ENCODE peak calls at places on chromosomes 13 and 19, in seven cellular contexts. Z, F, T, W, E, S and I are unnamed samples.
A peak's percentile ranks its signal among the peaks of the same experiment; 100 is the strongest.

GRCh38 chr13:59182241-59182640 is 981.5 kb downstream of the DIAPH3 start:
- DNase-seq in Z (no peak), F (no peak), E (no peak), S (no peak), W (no peak), T (no peak), I (no peak)

GRCh38 chr19:12884627-12884925 is 2.4 kb downstream of the KLF1 start:
- DNase-seq in F (no peak), T (no peak), Z (no peak), E (no peak), S (no peak), W (no peak), I (no peak)

GRCh38 chr19:1365964-1366695 is 17.6 kb upstream of the NDUFS7 start:
- DNase-seq in Z (no peak), F (no peak), E (no peak), W (no peak), S (no peak), T (no peak), I (no peak)

GRCh38 chr19:2097330-2098327 is 914 bp downstream of the IZUMO4 start:
- DNase-seq in S (peak; percentile 57), Z (no peak), T (no peak), F (no peak), W (no peak), E (no peak), I (no peak)

GRCh38 chr19:5200844-5201243 is 139.8 kb downstream of the PTPRS start:
- DNase-seq in Z (no peak), E (no peak), T (no peak), S (no peak), F (no peak), W (peak; percentile 39), I (no peak)

GRCh38 chr13:99392126-99392805 is 85.1 kb upstream of the GPR183 start:
- DNase-seq in T (no peak), S (no peak), E (no peak), F (no peak), Z (no peak), W (no peak), I (no peak)

GRCh38 chr19:52331757-52332156 is 4.3 kb upstream of the ZNF610 start:
- DNase-seq in S (no peak), Z (no peak), T (peak; percentile 57), F (no peak), W (no peak), E (peak; percentile 30), I (no peak)

GRCh38 chr19:54207908-54208783 is 7.5 kb downstream of the RPS9 start:
- DNase-seq in T (peak; percentile 42), W (peak; percentile 74), F (no peak), S (peak; percentile 64), Z (peak; percentile 78), E (peak; percentile 84), I (no peak)

GRCh38 chr19:39111593-39112199 is 13.9 kb upstream of the PAK4 start:
- DNase-seq in W (peak; percentile 97), Z (no peak), S (no peak), E (no peak), F (no peak), T (no peak), I (no peak)

GRCh38 chr13:69264362-69265334 is 843.0 kb upstream of the ATXN8OS start:
- DNase-seq in Z (no peak), F (no peak), S (no peak), W (no peak), T (peak; percentile 3), E (no peak), I (no peak)

DNA sequence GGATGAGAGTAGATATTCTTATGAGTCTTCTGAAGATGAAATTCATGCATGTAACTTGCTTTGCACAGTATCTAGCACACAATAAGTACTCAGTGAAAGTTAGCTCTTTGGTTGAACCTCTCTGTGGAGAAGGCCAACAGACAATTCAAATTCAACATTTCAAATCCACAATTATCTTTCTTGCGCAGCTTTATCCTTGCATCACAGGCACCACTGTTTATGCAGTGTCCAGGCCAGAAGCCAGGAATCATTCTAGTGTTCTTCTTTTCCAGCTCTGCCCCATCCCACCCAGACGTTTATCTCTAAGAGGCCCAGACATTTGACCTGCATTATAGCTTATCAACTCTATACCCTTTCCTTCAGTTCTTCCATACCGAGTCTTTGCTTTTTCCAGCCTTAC is 254.7 kb upstream of the OBI1 start:
- DNase-seq in W (no peak), Z (no peak), F (no peak), S (no peak), T (no peak), E (no peak), I (no peak)
- H2AK5ac ChIP-seq in W (no peak overlapping the region), Z (no peak overlapping the region), F (no peak overlapping the region), S (no peak overlapping the region), T (no peak overlapping the region), E (no peak overlapping the region), I (no peak overlapping the region)

GRCh38 chr13:111865826-111866225 is 201.1 kb upstream of the SOX1 start:
- DNase-seq in W (no peak), T (no peak), F (no peak), E (no peak), S (peak; percentile 19), Z (no peak), I (no peak)
- H2BK120ac ChIP-seq in W (no peak overlapping the region), T (no peak overlapping the region), F (no peak overlapping the region), E (no peak overlapping the region), S (no peak overlapping the region), Z (no peak overlapping the region), I (no peak overlapping the region)

DNA sequence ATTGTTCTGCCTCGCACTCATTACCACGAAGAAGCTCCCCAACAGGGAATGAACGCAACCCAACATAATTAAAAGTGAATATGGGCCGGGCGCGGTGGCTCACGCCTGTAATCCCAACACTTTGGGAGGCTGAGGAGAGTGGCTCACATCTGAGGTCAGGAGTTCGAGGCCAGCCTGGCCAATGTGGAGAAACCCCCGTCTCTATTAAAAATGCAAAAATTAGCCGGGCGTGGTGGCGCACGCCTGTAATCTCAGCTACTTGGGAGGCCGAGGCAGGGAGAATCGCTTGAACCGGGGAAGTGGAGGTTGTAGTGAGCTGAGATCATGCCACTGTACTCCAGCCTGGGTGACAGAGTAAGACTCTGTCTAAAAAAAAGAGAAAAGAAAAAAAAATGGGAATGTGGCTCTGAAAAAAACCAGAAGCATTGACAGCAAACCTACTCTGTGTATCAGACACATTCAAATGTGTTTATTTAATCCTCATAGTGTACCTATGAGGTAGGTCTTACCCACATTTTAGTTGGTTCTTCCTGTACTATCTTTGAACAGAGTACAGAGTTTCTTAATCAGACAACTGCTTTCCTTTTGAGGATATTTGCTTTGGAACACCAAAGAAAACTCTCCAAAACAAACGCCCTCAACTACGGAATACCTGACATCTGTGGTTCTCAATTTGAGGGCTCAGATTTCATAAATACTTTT is 70.0 kb downstream of the NUFIP1 start:
- DNase-seq in Z (no peak), W (no peak), S (no peak), T (no peak), E (no peak), F (no peak), I (no peak)
- H2AK5ac ChIP-seq in Z (peak overlapping the region; percentile 95), W (no peak overlapping the region), S (no peak overlapping the region), T (no peak overlapping the region), E (peak overlapping the region; percentile 96), F (no peak overlapping the region), I (no peak overlapping the region)

GRCh38 chr19:31874313-31874712 is 471.1 kb upstream of the ZNF507 start:
- DNase-seq in T (no peak), Z (no peak), W (no peak), S (no peak), E (no peak), F (no peak), I (no peak)

GRCh38 chr19:31880283-31880682 is 465.1 kb upstream of the ZNF507 start:
- DNase-seq in W (no peak), T (no peak), S (no peak), F (no peak), Z (no peak), E (no peak), I (no peak)

DNA sequence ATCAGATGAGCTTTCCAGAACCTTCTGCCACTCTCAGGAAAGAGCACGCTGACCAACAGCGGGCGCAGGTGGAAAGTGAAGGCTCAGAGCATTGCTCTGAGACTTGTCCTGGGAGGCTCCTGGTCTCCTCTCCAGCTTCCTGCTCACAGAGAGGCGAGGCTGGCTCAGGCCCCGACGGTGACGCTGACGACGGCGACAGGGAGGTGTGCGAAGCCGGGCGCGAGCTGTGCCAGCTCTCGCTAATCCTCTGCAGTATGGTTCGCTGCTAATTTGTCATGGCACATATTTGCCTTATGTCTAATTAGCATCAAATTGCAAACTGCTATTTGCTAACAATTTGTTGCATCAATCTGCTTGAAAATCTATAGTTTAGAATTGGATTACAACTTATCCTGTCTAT is 469.9 kb upstream of the ZNF507 start:
- DNase-seq in T (no peak), Z (no peak), W (no peak), E (no peak), S (no peak), F (no peak), I (no peak)
- H2BK120ac ChIP-seq in T (no peak overlapping the region), Z (no peak overlapping the region), W (no peak overlapping the region), E (no peak overlapping the region), S (no peak overlapping the region), F (no peak overlapping the region), I (no peak overlapping the region)

DNA sequence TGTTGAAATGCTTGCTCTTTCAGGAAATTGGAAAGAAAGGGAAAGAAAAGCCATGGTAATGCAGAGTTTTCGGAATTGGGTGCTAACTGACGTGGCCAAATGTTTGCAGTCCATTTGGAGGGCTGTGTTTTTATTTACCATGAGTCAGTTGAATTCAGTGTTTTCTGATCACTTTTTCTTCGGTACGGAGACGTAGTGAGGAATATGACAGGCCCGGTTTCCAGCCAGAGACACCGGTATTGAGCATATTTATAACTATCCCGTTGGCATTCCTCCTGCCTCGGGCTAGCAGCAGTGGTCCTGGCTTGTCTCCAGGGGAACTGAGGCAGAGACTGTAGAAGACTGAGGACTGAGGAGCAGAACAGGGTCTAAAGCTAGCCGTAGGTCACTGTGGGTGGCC is 1.0 kb downstream of the CDC16 start:
- DNase-seq in E (peak; percentile 9), Z (no peak), S (no peak), T (no peak), F (no peak), W (no peak), I (no peak)
- H2AK5ac ChIP-seq in E (no peak overlapping the region), Z (peak overlapping the region; percentile 69), S (no peak overlapping the region), T (no peak overlapping the region), F (no peak overlapping the region), W (no peak overlapping the region), I (no peak overlapping the region)

GRCh38 chr19:4058696-4059492 is 7.8 kb downstream of the ZBTB7A start:
- DNase-seq in F (peak; percentile 30), T (no peak), Z (no peak), E (no peak), W (no peak), S (no peak), I (no peak)

GRCh38 chr19:4057913-4058695 is 8.6 kb downstream of the ZBTB7A start:
- DNase-seq in E (peak; percentile 93), Z (peak; percentile 85), W (peak; percentile 84), F (peak; percentile 38), S (no peak), T (peak; percentile 74), I (no peak)

GRCh38 chr19:4060621-4061177 is 6.0 kb downstream of the ZBTB7A start:
- DNase-seq in Z (no peak), S (no peak), E (no peak), T (no peak), F (no peak), W (no peak), I (no peak)

GRCh38 chr19:4059931-4060620 is 6.6 kb downstream of the ZBTB7A start:
- DNase-seq in W (no peak), Z (no peak), F (peak; percentile 32), S (no peak), E (no peak), T (no peak), I (no peak)

GRCh38 chr19:4059493-4059880 is 7.2 kb downstream of the ZBTB7A start:
- DNase-seq in Z (no peak), F (no peak), T (no peak), S (no peak), E (no peak), W (no peak), I (no peak)
- H2BK120ac ChIP-seq in Z (no peak overlapping the region), F (no peak overlapping the region), T (no peak overlapping the region), S (no peak overlapping the region), E (peak overlapping the region; percentile 86), W (no peak overlapping the region), I (peak overlapping the region; percentile 47)

GRCh38 chr13:74406439-74406838 is 272.2 kb upstream of the KLF12 start:
- DNase-seq in S (no peak), T (no peak), W (no peak), E (no peak), Z (no peak), F (no peak), I (no peak)
- H2AK5ac ChIP-seq in S (no peak overlapping the region), T (no peak overlapping the region), W (no peak overlapping the region), E (no peak overlapping the region), Z (no peak overlapping the region), F (no peak overlapping the region), I (no peak overlapping the region)